ENCODE peak calls at places on chromosomes 13 and 19, in five cellular contexts. W is upper lobe of right lung, G is BE2C, J is Caco-2, L is tibial nerve. D is an unnamed sample. For H3K4me1 and H3K27me3, the result is how much of the 10 kb centered on the place peaks cover.

GRCh38 chr13:113763961-113764792 is 5.2 kb downstream of the TMEM255B start:
- DNase-seq in W (peak), G (no peak), J (no peak), L (no peak), D (no peak)

GRCh38 chr13:109933476-109933875 is 147.1 kb upstream of the IRS2 start:
- DNase-seq in W (no peak), G (no peak), J (no peak), L (no peak), D (no peak)

GRCh38 chr13:110915874-110916670 is 1.2 kb upstream of the ANKRD10 start:
- DNase-seq in W (no peak), G (no peak), J (no peak), L (no peak), D (no peak)

GRCh38 chr13:109904218-109904617 is 117.8 kb upstream of the IRS2 start:
- DNase-seq in W (no peak), G (peak), J (peak), L (no peak), D (no peak)

GRCh38 chr13:111304603-111305289 is 15.7 kb upstream of the TEX29 start:
- DNase-seq in W (no peak), G (no peak), J (no peak), L (no peak), D (no peak)

GRCh38 chr19:38093587-38093986 is 130.4 kb downstream of the DPF1 start:
- DNase-seq in W (no peak), G (peak), J (no peak), L (no peak), D (no peak)

GRCh38 chr13:112965103-112965502 is 3.9 kb upstream of the MCF2L start:
- DNase-seq in W (no peak), G (no peak), J (no peak), L (no peak), D (no peak)

GRCh38 chr19:39297931-39298634 is 1.9 kb downstream of the IFNL1 start:
- DNase-seq in W (peak), G (no peak), J (no peak), L (no peak), D (no peak)

GRCh38 chr13:97944396-97945029 is 9.0 kb upstream of the IPO5 start:
- DNase-seq in W (no peak), G (no peak), J (no peak), L (no peak), D (no peak)

GRCh38 chr19:13774217-13775191 is at the start of gene C19orf53:
- DNase-seq in W (peak), G (peak), J (peak), L (peak), D (peak)

GRCh38 chr13:53201454-53202225 is 173.0 kb downstream of the OLFM4 start:
- DNase-seq in W (peak), G (peak), J (no peak), L (no peak), D (peak)

GRCh38 chr13:93466502-93467036 is 240.0 kb downstream of the GPC6 start:
- DNase-seq in W (no peak), G (no peak), J (no peak), L (no peak), D (no peak)

GRCh38 chr13:29452773-29453574 is 142.5 kb downstream of the SLC7A1 start:
- DNase-seq in W (no peak), G (no peak), J (no peak), L (no peak), D (no peak)

GRCh38 chr13:74129500-74130144 is 4.6 kb downstream of the KLF12 start:
- DNase-seq in W (no peak), G (no peak), J (no peak), L (no peak), D (no peak)

GRCh38 chr19:58479736-58480480 is 3.8 kb downstream of the ZNF446 start:
- DNase-seq in W (no peak), G (no peak), J (no peak), L (no peak), D (no peak)

GRCh38 chr13:32150239-32150638 is 118.7 kb downstream of the FRY start:
- DNase-seq in W (no peak), G (no peak), J (no peak), L (no peak), D (no peak)

GRCh38 chr13:50417597-50417996 is 402.4 kb downstream of the KCNRG start:
- DNase-seq in W (no peak), G (no peak), J (peak), L (no peak), D (no peak)

GRCh38 chr13:95784161-95784880 is 107.4 kb downstream of the DNAJC3 start:
- DNase-seq in W (no peak), G (no peak), J (no peak), L (no peak), D (no peak)

GRCh38 chr13:59776924-59777690 is 386.6 kb downstream of the DIAPH3 start:
- DNase-seq in W (no peak), G (no peak), J (no peak), L (no peak), D (no peak)

GRCh38 chr19:46404039-46404883 is 9.1 kb downstream of the CCDC8 start:
- DNase-seq in W (no peak), G (no peak), J (peak), L (no peak), D (peak)

GRCh38 chr13:20997301-20998061 is 63.9 kb downstream of the LATS2 start:
- DNase-seq in W (no peak), G (no peak), J (no peak), L (no peak), D (no peak)

GRCh38 chr13:112800057-112800456 is 110.2 kb downstream of the ATP11A start:
- DNase-seq in W (no peak), G (no peak), J (no peak), L (no peak), D (no peak)

GRCh38 chr19:33304760-33305647 is 2.7 kb upstream of the CEBPA start:
- DNase-seq in W (peak), G (no peak), J (peak), L (no peak), D (no peak)

GRCh38 chr19:409006-409514 is at the start of gene C2CD4C:
- DNase-seq in W (peak), G (no peak), J (peak), L (peak), D (no peak)

GRCh38 chr19:44401108-44401786 is at the start of gene ZNF285:
- DNase-seq in W (peak), G (peak), J (peak), L (peak), D (peak)

GRCh38 chr13:39302855-39303254 is 264.6 kb downstream of the NHLRC3 start:
- DNase-seq in W (no peak), G (no peak), J (no peak), L (no peak), D (no peak)

GRCh38 chr13:28792992-28793391 is 27.1 kb upstream of the MTUS2 start:
- DNase-seq in W (no peak), G (no peak), J (no peak), L (no peak), D (no peak)

GRCh38 chr19:51294977-51295375 is 16.5 kb upstream of the IGLON5 start:
- DNase-seq in W (no peak), G (no peak), J (no peak), L (no peak), D (no peak)

GRCh38 chr13:24038846-24039330 is 121.6 kb upstream of the SPATA13 start:
- DNase-seq in W (no peak), G (no peak), J (no peak), L (no peak), D (no peak)

GRCh38 chr13:63408227-63409202 is 1992.9 kb upstream of the PCDH20 start:
- DNase-seq in W (no peak), G (peak), J (no peak), L (no peak), D (no peak)

GRCh38 chr19:13987101-13987890 is 18.8 kb downstream of the RFX1 start:
- DNase-seq in W (peak), G (no peak), J (no peak), L (no peak), D (peak)

GRCh38 chr19:35529241-35530218 is 1.4 kb upstream of the SBSN start:
- DNase-seq in W (no peak), G (no peak), J (no peak), L (no peak), D (no peak)

GRCh38 chr19:5046339-5047039 is 77.6 kb downstream of the KDM4B start:
- DNase-seq in W (peak), G (no peak), J (peak), L (no peak), D (no peak)

GRCh38 chr19:6519289-6519688 is 11.5 kb upstream of the TNFSF9 start:
- DNase-seq in W (no peak), G (no peak), J (no peak), L (no peak), D (no peak)

GRCh38 chr13:44238011-44238421 is 135.6 kb upstream of the SERP2 start:
- DNase-seq in W (no peak), G (peak), J (no peak), L (no peak), D (no peak)

GRCh38 chr13:20779405-20779804 is 5.6 kb upstream of the EEF1AKMT1 start:
- DNase-seq in W (no peak), G (no peak), J (no peak), L (no peak), D (no peak)

GRCh38 chr19:3692141-3693029 is 7.9 kb downstream of the PIP5K1C start:
- DNase-seq in W (no peak), G (no peak), J (peak), L (no peak), D (no peak)
- H3K4me1 ChIP-seq in W (under half), G (under half), J (under half), L (under half), D (under half)

DNA sequence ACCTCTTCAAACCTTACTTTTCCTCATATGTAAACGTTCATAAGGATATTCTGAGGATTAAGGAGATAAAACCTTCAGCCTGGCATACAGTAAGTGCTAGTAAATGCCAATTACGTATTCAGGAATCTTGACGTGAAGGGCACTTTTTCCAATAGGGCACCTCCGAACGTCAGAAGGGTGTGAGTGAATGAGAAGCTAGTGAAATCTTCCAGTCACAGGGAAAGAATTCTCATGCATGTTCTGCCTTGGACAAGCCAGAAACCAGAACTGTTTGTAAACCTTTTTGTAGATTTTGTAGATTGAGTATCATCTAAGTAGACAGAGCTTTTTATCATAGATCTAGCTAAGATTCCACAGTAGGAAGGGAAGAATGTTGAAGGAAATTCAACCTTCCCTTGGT is 16.5 kb downstream of the DGKH start:
- DNase-seq in W (no peak), G (no peak), J (no peak), L (no peak), D (no peak)
- H3K27me3 ChIP-seq in W (under half), G (under half), J (under half), L (under half), D (under half)

GRCh38 chr19:29680937-29681336 is 15.7 kb downstream of the PLEKHF1 start:
- DNase-seq in W (no peak), G (no peak), J (no peak), L (no peak), D (no peak)

GRCh38 chr19:29682236-29682895 is 17.1 kb downstream of the PLEKHF1 start:
- DNase-seq in W (no peak), G (no peak), J (no peak), L (no peak), D (no peak)

GRCh38 chr19:29683009-29683408 is 17.7 kb downstream of the PLEKHF1 start:
- DNase-seq in W (no peak), G (no peak), J (no peak), L (no peak), D (no peak)

GRCh38 chr19:29680447-29680846 is 15.2 kb downstream of the PLEKHF1 start:
- DNase-seq in W (peak), G (no peak), J (no peak), L (no peak), D (no peak)

DNA sequence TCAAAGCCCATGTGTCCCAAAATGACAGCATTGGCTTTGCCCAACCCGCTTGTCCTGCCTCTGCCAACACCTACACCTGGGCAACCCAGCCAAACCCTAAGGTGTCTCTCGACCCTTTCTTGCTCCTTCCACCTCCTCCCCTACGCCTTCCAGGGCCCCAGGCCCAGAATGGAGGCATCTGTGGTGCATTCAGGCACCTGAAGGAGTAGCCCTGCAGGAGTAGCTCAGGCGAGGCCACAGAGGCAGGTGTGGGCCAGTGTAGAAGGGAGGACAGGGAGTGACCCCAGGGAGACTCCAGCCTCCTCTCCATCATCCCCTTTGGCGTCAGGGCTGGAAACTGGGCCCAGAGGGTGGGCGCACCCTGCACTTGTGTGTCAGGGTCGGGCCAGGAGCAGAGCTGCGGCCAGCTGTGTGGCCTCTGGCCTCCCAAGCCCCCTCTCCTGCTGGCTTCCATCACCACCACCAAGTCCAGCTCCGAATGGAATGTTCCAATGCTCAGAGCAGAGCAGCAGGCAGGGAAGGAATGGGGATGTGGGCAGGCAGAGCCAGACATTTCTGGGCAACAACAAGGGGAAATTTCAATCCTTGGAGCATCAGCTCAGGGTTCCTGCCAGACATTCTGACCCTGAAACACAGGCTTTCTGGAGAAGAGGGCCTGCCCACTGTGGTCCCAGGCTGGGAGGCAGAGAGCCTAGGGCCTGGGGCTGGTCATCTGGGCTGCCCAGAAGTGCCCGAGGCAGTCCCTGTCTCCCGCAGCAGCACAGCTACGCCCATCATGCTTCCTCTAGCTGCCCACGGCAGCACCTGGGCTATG is 16.4 kb downstream of the PLEKHF1 start:
- DNase-seq in W (no peak), G (no peak), J (no peak), L (no peak), D (no peak)
- H3K4me1 ChIP-seq in W (under half), G (under half), J (under half), L (under half), D (under half)

GRCh38 chr19:7789447-7789846 is 26.4 kb downstream of the CLEC4M start:
- DNase-seq in W (no peak), G (no peak), J (no peak), L (no peak), D (no peak)
- H3K27me3 ChIP-seq in W (under half), G (under half), J (under half), L (under half), D (under half)

GRCh38 chr19:41230067-41230857 is 11.2 kb downstream of the AXL start:
- DNase-seq in W (no peak), G (no peak), J (no peak), L (no peak), D (no peak)

GRCh38 chr19:41234512-41235208 is 15.6 kb downstream of the AXL start:
- DNase-seq in W (no peak), G (no peak), J (no peak), L (no peak), D (no peak)

GRCh38 chr19:41235480-41235879 is 16.5 kb downstream of the AXL start:
- DNase-seq in W (no peak), G (no peak), J (no peak), L (no peak), D (no peak)

GRCh38 chr19:41232686-41233085 is 13.7 kb downstream of the AXL start:
- DNase-seq in W (no peak), G (no peak), J (no peak), L (no peak), D (no peak)

DNA sequence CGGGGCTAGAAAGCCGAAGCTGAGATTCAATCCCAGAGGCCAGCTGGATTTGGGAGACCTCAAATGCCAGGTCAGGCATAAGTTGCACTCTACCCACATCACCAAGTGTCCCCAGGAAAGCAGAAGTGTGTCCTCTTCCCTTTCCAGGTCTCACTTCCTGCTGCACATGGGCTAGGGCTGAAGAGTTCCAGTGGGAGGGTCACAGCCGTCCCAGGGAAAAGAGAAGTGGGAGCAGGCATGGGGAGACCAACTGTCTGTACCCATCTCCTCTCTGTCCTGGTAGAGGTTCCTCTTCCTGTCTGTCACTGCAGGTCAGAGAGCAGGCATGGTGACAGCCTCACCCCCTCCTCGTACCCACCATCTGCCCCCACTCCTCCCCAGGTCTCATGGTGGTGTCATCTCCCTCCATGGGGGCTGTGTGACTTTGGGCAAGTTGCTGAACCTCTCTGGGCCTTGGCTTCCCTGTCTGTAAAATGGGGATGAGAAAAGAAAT is 14.8 kb downstream of the AXL start:
- DNase-seq in W (peak), G (no peak), J (no peak), L (no peak), D (peak)
- H3K4me1 ChIP-seq in W (under half), G (under half), J (under half), L (under half), D (under half)

GRCh38 chr19:3404324-3405260 is 38.2 kb downstream of the NFIC start:
- DNase-seq in W (peak), G (no peak), J (no peak), L (peak), D (peak)

GRCh38 chr19:3408996-3409345 is 42.6 kb downstream of the NFIC start:
- DNase-seq in W (no peak), G (no peak), J (no peak), L (no peak), D (no peak)

GRCh38 chr19:3407556-3408516 is 41.5 kb downstream of the NFIC start:
- DNase-seq in W (no peak), G (no peak), J (no peak), L (no peak), D (peak)

GRCh38 chr19:3405261-3405653 is 38.9 kb downstream of the NFIC start:
- DNase-seq in W (no peak), G (no peak), J (no peak), L (no peak), D (no peak)

DNA sequence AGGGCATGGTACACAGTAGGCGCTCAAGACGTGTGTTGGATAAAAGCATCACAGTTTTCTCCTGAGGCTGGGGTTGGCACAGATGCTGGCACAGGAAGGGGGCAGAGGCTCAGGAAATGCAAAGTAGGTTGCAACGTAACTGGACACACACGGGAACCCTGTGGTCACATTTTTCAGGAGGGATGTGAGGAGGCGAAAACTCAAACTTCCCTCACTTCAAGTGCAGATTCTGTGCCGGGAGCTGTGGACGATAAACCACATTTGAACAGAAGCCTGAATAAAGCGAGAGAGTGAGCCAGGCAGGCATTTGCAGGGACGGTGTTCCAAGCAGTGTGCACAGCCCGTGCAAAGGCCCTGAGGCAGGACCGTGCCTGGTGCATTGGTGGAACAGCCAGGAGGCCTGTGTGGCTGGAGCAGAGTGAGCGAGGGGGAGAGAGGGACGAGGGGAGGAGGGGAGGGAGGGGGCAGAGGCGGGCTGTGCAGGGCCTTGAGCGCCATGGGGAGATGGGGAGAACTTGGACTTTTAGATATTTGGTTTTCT is 40.3 kb downstream of the NFIC start:
- DNase-seq in W (no peak), G (no peak), J (no peak), L (no peak), D (no peak)
- H3K27me3 ChIP-seq in W (under half), G (under half), J (under half), L (under half), D (under half)

GRCh38 chr19:1474011-1474764 is 4.8 kb downstream of the C19orf25 start:
- DNase-seq in W (no peak), G (no peak), J (no peak), L (no peak), D (no peak)
- H3K4me1 ChIP-seq in W (under half), G (under half), J (under half), L (half or more), D (under half)

D was measured in adrenal gland.